ENCODE peak calls at places on chromosome 13, in eight cellular contexts. B is activated T-helper 1 cell treated with anti-CD3 and anti-CD28 coated beads, Interleukin-12 subunit alpha, Interleukin-12 subunit beta, Interleukin-2, Interleukin-4 antibody, amounts not matched to agents 30 ng/mL and 10 ng/mL and 1 ng/mL, durations not matched to agents 14 hours and 24 hours and 36 hours; P is C1 segment of cervical spinal cord; Y is activated CD8-positive, alpha-beta memory T cell treated with anti-CD3 and anti-CD28 coated beads for 48 hours; J is heart left ventricle; W is fibroblast of pulmonary artery; D is esophagus squamous epithelium; O is AG20443. C is an unnamed sample.

GRCh38 chr13:28375250-28375930 is 119.5 kb downstream of the FLT1 start:
- DNase-seq in Y (no peak), B (no peak), J (no peak), O (no peak), D (no peak), W (no peak), P (no peak), C (no peak)

GRCh38 chr13:84430015-84430414 is 547.7 kb upstream of the SLITRK1 start:
- DNase-seq in D (no peak), O (no peak), P (no peak), B (no peak), W (peak), J (no peak), Y (no peak), C (no peak)

GRCh38 chr13:74287672-74288169 is 153.5 kb upstream of the KLF12 start:
- DNase-seq in J (peak), Y (peak), B (peak), W (peak), P (no peak), O (peak), D (peak), C (no peak)

GRCh38 chr13:73720216-73720840 is 413.9 kb downstream of the KLF12 start:
- DNase-seq in Y (no peak), O (no peak), D (no peak), B (no peak), J (no peak), P (no peak), W (no peak), C (no peak)

GRCh38 chr13:57948884-57949283 is 317.3 kb downstream of the PCDH17 start:
- DNase-seq in W (no peak), J (no peak), D (no peak), Y (no peak), O (no peak), P (no peak), B (no peak), C (no peak)

GRCh38 chr13:39765801-39766463 is 110.5 kb downstream of the COG6 start:
- DNase-seq in B (no peak), P (peak), J (no peak), Y (no peak), D (no peak), W (no peak), O (peak), C (no peak)

GRCh38 chr13:27621366-27622101 is at the start of gene POLR1D:
- DNase-seq in W (peak), B (peak), J (peak), D (peak), O (peak), Y (peak), P (peak), C (peak)

GRCh38 chr13:109256866-109257760 is 529.3 kb downstream of the IRS2 start:
- DNase-seq in O (peak), B (no peak), D (no peak), J (no peak), Y (no peak), W (peak), P (no peak), C (peak)

GRCh38 chr13:104043184-104043583 is 977.0 kb upstream of the SLC10A2 start:
- DNase-seq in B (no peak), J (no peak), P (no peak), W (no peak), Y (no peak), D (no peak), O (no peak), C (no peak)

GRCh38 chr13:110568649-110569048 is 7.1 kb upstream of the RAB20 start:
- DNase-seq in D (no peak), W (no peak), B (no peak), P (no peak), O (no peak), Y (no peak), J (no peak), C (no peak)

GRCh38 chr13:44565881-44566280 is 10.2 kb downstream of the TSC22D1 start:
- DNase-seq in J (no peak), B (no peak), O (no peak), Y (no peak), P (no peak), W (no peak), D (no peak), C (no peak)

GRCh38 chr13:32384702-32385101 is 43.2 kb downstream of the N4BP2L1 start:
- DNase-seq in P (no peak), D (no peak), W (no peak), J (no peak), B (no peak), Y (no peak), O (no peak), C (no peak)

GRCh38 chr13:98546402-98546801 is 30.5 kb downstream of the STK24 start:
- DNase-seq in P (no peak), J (no peak), W (no peak), Y (no peak), D (no peak), B (no peak), O (no peak), C (no peak)

GRCh38 chr13:98657506-98658085 is 80.7 kb upstream of the STK24 start:
- DNase-seq in Y (no peak), P (no peak), O (peak), D (no peak), J (no peak), B (no peak), W (no peak), C (no peak)

GRCh38 chr13:111145506-111145905 is 30.4 kb downstream of the ARHGEF7 start:
- DNase-seq in O (no peak), Y (no peak), P (no peak), D (no peak), J (peak), B (no peak), W (no peak), C (no peak)

GRCh38 chr13:112859128-112859816 is 109.7 kb upstream of the MCF2L start:
- DNase-seq in Y (no peak), J (no peak), O (no peak), W (no peak), P (no peak), D (no peak), B (no peak), C (no peak)

GRCh38 chr13:48749144-48749543 is 95.4 kb downstream of the CYSLTR2 start:
- DNase-seq in J (no peak), O (peak), P (no peak), B (no peak), D (no peak), Y (no peak), W (peak), C (no peak)

GRCh38 chr13:99969934-99970760 is 1.4 kb downstream of the ZIC5 start:
- DNase-seq in B (no peak), O (no peak), W (no peak), J (no peak), D (no peak), Y (no peak), P (no peak), C (no peak)

GRCh38 chr13:76533251-76533650 is 353.0 kb downstream of the KCTD12 start:
- DNase-seq in D (no peak), J (no peak), B (no peak), O (no peak), Y (no peak), W (no peak), P (no peak), C (no peak)

GRCh38 chr13:50200988-50201387 is 185.7 kb downstream of the KCNRG start:
- DNase-seq in Y (no peak), D (no peak), J (no peak), B (no peak), O (no peak), P (no peak), W (peak), C (no peak)

GRCh38 chr13:85651440-85651839 is 147.8 kb downstream of the SLITRK6 start:
- DNase-seq in D (no peak), P (no peak), J (no peak), B (no peak), O (no peak), W (no peak), Y (no peak), C (no peak)

GRCh38 chr13:29484236-29484635 is 111.3 kb downstream of the SLC7A1 start:
- DNase-seq in P (no peak), J (no peak), W (no peak), Y (no peak), O (no peak), D (no peak), B (no peak), C (no peak)

GRCh38 chr13:47680752-47681151 is 320.3 kb downstream of the SUCLA2 start:
- DNase-seq in W (peak), D (no peak), J (no peak), B (no peak), P (no peak), Y (no peak), O (peak), C (no peak)

GRCh38 chr13:113059891-113060290 is 45.7 kb upstream of the F7 start:
- DNase-seq in B (no peak), J (peak), W (no peak), D (no peak), P (no peak), Y (no peak), O (no peak), C (no peak)

GRCh38 chr13:113547248-113547971 is 37.1 kb upstream of the TFDP1 start:
- DNase-seq in W (peak), Y (no peak), D (no peak), J (peak), O (peak), B (no peak), P (no peak), C (no peak)

GRCh38 chr13:112208656-112209055 is 141.7 kb downstream of the SOX1 start:
- DNase-seq in D (no peak), B (no peak), J (no peak), Y (no peak), O (no peak), P (no peak), W (no peak), C (no peak)

GRCh38 chr13:19984430-19985218 is 26.1 kb downstream of the ZMYM2 start:
- DNase-seq in W (peak), J (no peak), D (no peak), B (no peak), P (no peak), Y (no peak), O (peak), C (peak)